ENCODE peak calls at places on chromosomes 4 and X, in six cellular contexts. A is LoVo, W is NCI-H774, Y is GM13977, U is right lobe of liver, C is ELR. T is an unnamed sample.

GRCh38 chrX:7109838-7110793 is 37.4 kb upstream of the STS start:
- DNase-seq in A (no peak), W (no peak), Y (peak; percentile 60), U (no peak), C (no peak), T (no peak)

GRCh38 chr4:13920901-13921300 is 293.4 kb upstream of the BOD1L1 start:
- DNase-seq in A (peak; percentile 72), W (no peak), Y (no peak), U (no peak), C (peak; percentile 99), T (peak; percentile 82)

GRCh38 chrX:72394518-72395163 is 88.9 kb upstream of the CITED1 start:
- DNase-seq in A (no peak), W (no peak), Y (no peak), U (no peak), C (peak; percentile 8), T (peak; percentile 32)

GRCh38 chr4:62528874-62529273 is 1328.7 kb downstream of the ADGRL3 start:
- DNase-seq in A (no peak), W (no peak), Y (no peak), U (no peak), C (no peak), T (no peak)

GRCh38 chrX:11375614-11376119 is 82.5 kb downstream of the AMELX start:
- DNase-seq in A (no peak), W (no peak), Y (no peak), U (no peak), C (no peak), T (no peak)

GRCh38 chr4:183165371-183165770 is 66.3 kb downstream of the WWC2 start:
- DNase-seq in A (no peak), W (no peak), Y (no peak), U (no peak), C (no peak), T (no peak)

GRCh38 chr4:67885727-67886126 is 1.9 kb upstream of the TMPRSS11D start:
- DNase-seq in A (no peak), W (no peak), Y (no peak), U (no peak), C (peak; percentile 97), T (no peak)

GRCh38 chrX:9164086-9164485 is 130.2 kb upstream of the FAM9B start:
- DNase-seq in A (no peak), W (no peak), Y (no peak), U (no peak), C (peak; percentile 63), T (no peak)

GRCh38 chr4:7559741-7560376 is 125.1 kb upstream of the PSAPL1 start:
- DNase-seq in A (no peak), W (no peak), Y (no peak), U (peak; percentile 82), C (no peak), T (no peak)

GRCh38 chr4:2929469-2929868 is 33.7 kb downstream of the NOP14 start:
- DNase-seq in A (no peak), W (no peak), Y (no peak), U (peak; percentile 31), C (no peak), T (no peak)

GRCh38 chr4:114019972-114020358 is 40.5 kb upstream of the ARSJ start:
- DNase-seq in A (no peak), W (no peak), Y (no peak), U (no peak), C (no peak), T (no peak)

GRCh38 chrX:134406230-134406794 is 53.7 kb upstream of the HPRT1 start:
- DNase-seq in A (no peak), W (no peak), Y (no peak), U (no peak), C (no peak), T (peak; percentile 1)

GRCh38 chrX:123570011-123570590 is 162.8 kb downstream of the THOC2 start:
- DNase-seq in A (no peak), W (no peak), Y (no peak), U (no peak), C (no peak), T (no peak)

GRCh38 chrX:26651755-26652154 is 435.8 kb downstream of the MAGEB5 start:
- DNase-seq in A (no peak), W (no peak), Y (no peak), U (no peak), C (peak; percentile 1), T (no peak)

GRCh38 chr4:98468744-98469143 is 189.7 kb downstream of the TSPAN5 start:
- DNase-seq in A (no peak), W (no peak), Y (no peak), U (no peak), C (peak; percentile 37), T (no peak)

T was measured in MV-4-11.